ENCODE peak calls at places on chromosomes 11 and 22, in six cellular contexts. One of them, this sample, is unnamed.

GRCh38 chr11:86978247-86978646 is 23.1 kb upstream of the FZD4 start:
- DNase-seq in CD4-positive, CD25-positive, alpha-beta regulatory T cell: no peak
- DNase-seq in right lobe of liver: no peak
- DNase-seq in bronchial epithelial cell: no peak
- DNase-seq in tibial nerve: peak
- DNase-seq in neuronal stem cell: no peak
- DNase-seq in this sample: no peak

GRCh38 chr22:42966389-42966998 is 48.5 kb downstream of the PACSIN2 start:
- DNase-seq in neuronal stem cell: no peak
- DNase-seq in CD4-positive, CD25-positive, alpha-beta regulatory T cell: no peak
- DNase-seq in right lobe of liver: no peak
- DNase-seq in bronchial epithelial cell: no peak
- DNase-seq in tibial nerve: no peak
- DNase-seq in this sample: no peak

GRCh38 chr22:41380993-41381328 is 781 bp upstream of the TEF start:
- DNase-seq in right lobe of liver: no peak
- DNase-seq in CD4-positive, CD25-positive, alpha-beta regulatory T cell: no peak
- DNase-seq in tibial nerve: no peak
- DNase-seq in bronchial epithelial cell: peak
- DNase-seq in neuronal stem cell: no peak
- DNase-seq in this sample: no peak

GRCh38 chr11:34449013-34449412 is 10.3 kb downstream of the CAT start:
- DNase-seq in tibial nerve: no peak
- DNase-seq in neuronal stem cell: no peak
- DNase-seq in right lobe of liver: no peak
- DNase-seq in CD4-positive, CD25-positive, alpha-beta regulatory T cell: peak
- DNase-seq in bronchial epithelial cell: no peak
- DNase-seq in this sample: no peak

GRCh38 chr22:31083923-31084810 is 3.0 kb downstream of the SMTN start:
- DNase-seq in neuronal stem cell: no peak
- DNase-seq in tibial nerve: no peak
- DNase-seq in CD4-positive, CD25-positive, alpha-beta regulatory T cell: no peak
- DNase-seq in right lobe of liver: no peak
- DNase-seq in bronchial epithelial cell: no peak
- DNase-seq in this sample: no peak

GRCh38 chr11:116930177-116930576 is 92.8 kb upstream of the APOA1 start:
- DNase-seq in neuronal stem cell: no peak
- DNase-seq in CD4-positive, CD25-positive, alpha-beta regulatory T cell: peak
- DNase-seq in bronchial epithelial cell: no peak
- DNase-seq in right lobe of liver: no peak
- DNase-seq in tibial nerve: no peak
- DNase-seq in this sample: peak

GRCh38 chr11:120229451-120230424 is 10.2 kb upstream of the POU2F3 start:
- DNase-seq in right lobe of liver: no peak
- DNase-seq in bronchial epithelial cell: no peak
- DNase-seq in CD4-positive, CD25-positive, alpha-beta regulatory T cell: peak
- DNase-seq in tibial nerve: no peak
- DNase-seq in neuronal stem cell: no peak
- DNase-seq in this sample: no peak

GRCh38 chr11:92211576-92212167 is 12.9 kb upstream of the FAT3 start:
- DNase-seq in bronchial epithelial cell: peak
- DNase-seq in tibial nerve: no peak
- DNase-seq in right lobe of liver: peak
- DNase-seq in CD4-positive, CD25-positive, alpha-beta regulatory T cell: no peak
- DNase-seq in neuronal stem cell: peak
- DNase-seq in this sample: peak

GRCh38 chr11:71263391-71263790 is 11.0 kb upstream of the SHANK2 start:
- DNase-seq in tibial nerve: no peak
- DNase-seq in right lobe of liver: no peak
- DNase-seq in bronchial epithelial cell: no peak
- DNase-seq in CD4-positive, CD25-positive, alpha-beta regulatory T cell: no peak
- DNase-seq in neuronal stem cell: no peak
- DNase-seq in this sample: no peak

GRCh38 chr11:120907971-120908370 is 115.9 kb upstream of the TBCEL start:
- DNase-seq in bronchial epithelial cell: no peak
- DNase-seq in right lobe of liver: no peak
- DNase-seq in neuronal stem cell: no peak
- DNase-seq in CD4-positive, CD25-positive, alpha-beta regulatory T cell: no peak
- DNase-seq in tibial nerve: no peak
- DNase-seq in this sample: no peak

GRCh38 chr11:14860511-14860910 is 31.5 kb downstream of the CYP2R1 start:
- DNase-seq in right lobe of liver: no peak
- DNase-seq in CD4-positive, CD25-positive, alpha-beta regulatory T cell: no peak
- DNase-seq in neuronal stem cell: no peak
- DNase-seq in tibial nerve: no peak
- DNase-seq in bronchial epithelial cell: peak
- DNase-seq in this sample: no peak

GRCh38 chr11:133726576-133726975 is 118.7 kb downstream of the SPATA19 start:
- DNase-seq in right lobe of liver: no peak
- DNase-seq in tibial nerve: no peak
- DNase-seq in bronchial epithelial cell: no peak
- DNase-seq in neuronal stem cell: no peak
- DNase-seq in CD4-positive, CD25-positive, alpha-beta regulatory T cell: no peak
- DNase-seq in this sample: no peak

GRCh38 chr22:45645526-45646414 is 25.9 kb upstream of the ATXN10 start:
- DNase-seq in bronchial epithelial cell: no peak
- DNase-seq in CD4-positive, CD25-positive, alpha-beta regulatory T cell: peak
- DNase-seq in right lobe of liver: peak
- DNase-seq in tibial nerve: peak
- DNase-seq in neuronal stem cell: peak
- DNase-seq in this sample: peak

GRCh38 chr11:59145534-59145933 is 2.9 kb downstream of the FAM111A start:
- DNase-seq in tibial nerve: no peak
- DNase-seq in neuronal stem cell: no peak
- DNase-seq in right lobe of liver: no peak
- DNase-seq in CD4-positive, CD25-positive, alpha-beta regulatory T cell: no peak
- DNase-seq in bronchial epithelial cell: peak
- DNase-seq in this sample: no peak

GRCh38 chr22:37069319-37069718 is 17.8 kb downstream of the KCTD17 start:
- DNase-seq in CD4-positive, CD25-positive, alpha-beta regulatory T cell: no peak
- DNase-seq in right lobe of liver: no peak
- DNase-seq in neuronal stem cell: no peak
- DNase-seq in tibial nerve: no peak
- DNase-seq in bronchial epithelial cell: no peak
- DNase-seq in this sample: no peak
- H3K4me3 ChIP-seq in CD4-positive, CD25-positive, alpha-beta regulatory T cell: no peak
- H3K4me3 ChIP-seq in right lobe of liver: no peak
- H3K4me3 ChIP-seq in neuronal stem cell: peak
- H3K4me3 ChIP-seq in tibial nerve: no peak
- H3K4me3 ChIP-seq in bronchial epithelial cell: no peak
- H3K4me3 ChIP-seq in this sample: no peak

DNA sequence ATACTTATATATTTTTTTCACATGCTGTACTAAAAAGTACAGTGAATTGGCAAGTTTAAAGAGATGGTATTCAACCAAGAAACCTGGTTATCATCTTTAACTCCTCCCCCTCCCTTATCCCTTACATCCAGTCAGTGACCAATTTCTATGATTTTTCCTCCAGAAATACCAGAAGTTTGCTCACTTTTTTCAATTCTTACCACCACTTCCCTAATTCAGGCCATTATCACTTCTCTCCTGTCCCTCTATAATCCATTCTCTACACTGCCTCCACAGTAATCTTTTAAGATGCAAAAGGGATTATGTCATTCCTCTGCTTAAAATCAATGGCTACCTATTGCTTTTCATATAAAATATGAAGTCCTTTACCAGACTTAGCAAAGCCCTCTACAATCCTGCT is 62.8 kb downstream of the CEP57 start:
- DNase-seq in tibial nerve: no peak
- DNase-seq in neuronal stem cell: no peak
- DNase-seq in right lobe of liver: no peak
- DNase-seq in bronchial epithelial cell: no peak
- DNase-seq in CD4-positive, CD25-positive, alpha-beta regulatory T cell: no peak
- DNase-seq in this sample: no peak
- H3K4me3 ChIP-seq in tibial nerve: no peak
- H3K4me3 ChIP-seq in neuronal stem cell: no peak
- H3K4me3 ChIP-seq in right lobe of liver: no peak
- H3K4me3 ChIP-seq in bronchial epithelial cell: no peak
- H3K4me3 ChIP-seq in CD4-positive, CD25-positive, alpha-beta regulatory T cell: no peak
- H3K4me3 ChIP-seq in this sample: no peak

DNA sequence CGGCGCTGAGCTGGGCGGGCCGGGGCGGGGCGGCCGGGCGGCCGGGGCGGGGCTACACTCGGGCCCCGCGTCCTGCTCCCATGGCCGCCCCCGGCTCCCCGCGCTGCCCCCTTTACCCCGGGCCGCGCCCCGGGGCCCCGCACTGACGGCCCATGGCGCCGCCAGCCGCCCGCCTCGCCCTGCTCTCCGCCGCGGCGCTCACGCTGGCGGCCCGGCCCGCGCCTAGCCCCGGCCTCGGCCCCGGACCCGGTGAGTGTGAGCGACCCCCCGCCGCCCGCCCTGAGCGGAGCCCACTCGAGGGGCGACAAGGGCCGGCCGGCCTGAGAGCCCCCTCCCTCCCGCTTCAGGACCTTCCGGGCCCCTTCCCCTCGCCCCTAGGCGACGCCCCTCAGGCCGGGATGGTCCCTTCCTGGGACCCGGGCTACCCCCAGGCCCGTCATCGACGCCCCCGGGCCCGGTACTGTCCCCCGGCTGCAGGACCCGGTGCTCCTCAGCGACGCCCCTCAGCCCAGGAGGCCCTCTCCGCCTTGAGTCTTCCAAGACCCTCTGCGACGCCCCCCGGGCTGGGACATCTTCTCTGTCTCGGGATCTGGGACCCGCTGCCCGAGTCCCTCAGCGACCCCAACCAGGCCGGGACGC is at the start of gene KREMEN1:
- DNase-seq in right lobe of liver: peak
- DNase-seq in CD4-positive, CD25-positive, alpha-beta regulatory T cell: no peak
- DNase-seq in tibial nerve: no peak
- DNase-seq in bronchial epithelial cell: no peak
- DNase-seq in neuronal stem cell: no peak
- DNase-seq in this sample: no peak
- H3K4me3 ChIP-seq in right lobe of liver: peak
- H3K4me3 ChIP-seq in CD4-positive, CD25-positive, alpha-beta regulatory T cell: peak
- H3K4me3 ChIP-seq in tibial nerve: peak
- H3K4me3 ChIP-seq in bronchial epithelial cell: peak
- H3K4me3 ChIP-seq in neuronal stem cell: peak
- H3K4me3 ChIP-seq in this sample: peak

GRCh38 chr11:126917531-126918204 is 82.9 kb downstream of the KIRREL3 start:
- DNase-seq in right lobe of liver: no peak
- DNase-seq in bronchial epithelial cell: peak
- DNase-seq in neuronal stem cell: no peak
- DNase-seq in tibial nerve: no peak
- DNase-seq in CD4-positive, CD25-positive, alpha-beta regulatory T cell: no peak
- DNase-seq in this sample: no peak
- H3K4me3 ChIP-seq in right lobe of liver: no peak
- H3K4me3 ChIP-seq in bronchial epithelial cell: no peak
- H3K4me3 ChIP-seq in neuronal stem cell: no peak
- H3K4me3 ChIP-seq in tibial nerve: no peak
- H3K4me3 ChIP-seq in CD4-positive, CD25-positive, alpha-beta regulatory T cell: no peak
- H3K4me3 ChIP-seq in this sample: no peak

GRCh38 chr11:68099474-68100405 is 21.4 kb downstream of the CHKA start:
- DNase-seq in neuronal stem cell: no peak
- DNase-seq in right lobe of liver: peak
- DNase-seq in CD4-positive, CD25-positive, alpha-beta regulatory T cell: peak
- DNase-seq in tibial nerve: no peak
- DNase-seq in bronchial epithelial cell: no peak
- DNase-seq in this sample: peak
- H3K4me3 ChIP-seq in neuronal stem cell: no peak
- H3K4me3 ChIP-seq in right lobe of liver: no peak
- H3K4me3 ChIP-seq in CD4-positive, CD25-positive, alpha-beta regulatory T cell: peak
- H3K4me3 ChIP-seq in tibial nerve: no peak
- H3K4me3 ChIP-seq in bronchial epithelial cell: no peak
- H3K4me3 ChIP-seq in this sample: peak

DNA sequence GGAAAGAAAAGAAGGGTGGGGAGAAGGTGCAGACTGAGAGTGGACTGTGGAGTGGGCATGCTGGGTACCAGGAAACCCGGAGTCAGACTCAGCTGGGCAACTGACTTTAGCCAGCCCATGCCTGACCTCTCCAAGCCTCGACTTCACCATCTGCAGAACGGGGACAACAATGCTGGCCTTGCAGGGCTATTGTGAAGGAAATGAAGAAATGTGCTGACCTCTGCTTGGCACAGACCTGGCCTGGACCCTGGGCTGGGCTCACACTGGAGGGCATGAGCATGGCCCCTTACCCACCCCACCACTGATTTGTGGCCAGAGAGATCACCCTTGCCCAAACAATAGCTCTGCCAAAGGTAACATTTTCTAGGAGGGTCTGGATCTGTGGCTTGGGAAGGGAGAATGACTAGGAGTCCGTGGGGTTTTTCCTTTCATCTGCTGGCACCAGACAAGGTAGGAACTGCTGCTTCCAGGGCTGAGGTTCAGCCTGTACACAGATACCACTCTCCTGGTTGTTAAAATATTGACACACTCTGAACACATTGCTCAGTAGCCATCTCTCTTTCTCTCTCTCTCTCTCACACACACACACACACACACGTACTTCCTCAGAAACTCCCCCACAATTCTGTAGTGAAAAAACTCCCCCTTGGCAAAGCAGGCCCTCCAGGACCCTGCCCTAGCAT is 909 bp downstream of the MOGAT2 start:
- DNase-seq in neuronal stem cell: no peak
- DNase-seq in CD4-positive, CD25-positive, alpha-beta regulatory T cell: no peak
- DNase-seq in bronchial epithelial cell: no peak
- DNase-seq in right lobe of liver: no peak
- DNase-seq in tibial nerve: no peak
- DNase-seq in this sample: no peak
- H3K4me3 ChIP-seq in neuronal stem cell: no peak
- H3K4me3 ChIP-seq in CD4-positive, CD25-positive, alpha-beta regulatory T cell: no peak
- H3K4me3 ChIP-seq in bronchial epithelial cell: no peak
- H3K4me3 ChIP-seq in right lobe of liver: no peak
- H3K4me3 ChIP-seq in tibial nerve: no peak
- H3K4me3 ChIP-seq in this sample: no peak

DNA sequence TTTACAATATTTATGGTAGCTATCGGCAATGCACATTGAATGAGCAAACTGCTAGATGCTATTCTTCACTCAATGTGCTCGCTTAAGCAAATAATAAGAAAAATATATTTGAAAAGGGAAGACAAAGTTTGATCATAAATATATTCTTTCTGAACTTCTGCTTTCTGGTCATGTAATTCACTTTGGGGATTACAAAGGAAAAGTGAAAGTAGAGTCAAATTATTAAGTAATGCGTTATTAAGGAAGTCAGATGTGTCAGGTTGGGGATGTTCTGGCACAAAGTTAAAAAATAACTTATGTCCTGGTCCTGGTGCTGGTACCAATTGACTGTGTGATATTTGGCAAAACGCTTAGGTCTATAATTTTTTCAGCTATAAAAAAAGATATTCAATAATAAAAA is 98.0 kb upstream of the TRIM77 start:
- DNase-seq in CD4-positive, CD25-positive, alpha-beta regulatory T cell: no peak
- DNase-seq in right lobe of liver: no peak
- DNase-seq in bronchial epithelial cell: no peak
- DNase-seq in tibial nerve: no peak
- DNase-seq in neuronal stem cell: no peak
- DNase-seq in this sample: no peak
- H3K4me3 ChIP-seq in CD4-positive, CD25-positive, alpha-beta regulatory T cell: no peak
- H3K4me3 ChIP-seq in right lobe of liver: no peak
- H3K4me3 ChIP-seq in bronchial epithelial cell: no peak
- H3K4me3 ChIP-seq in tibial nerve: no peak
- H3K4me3 ChIP-seq in neuronal stem cell: no peak
- H3K4me3 ChIP-seq in this sample: no peak